ENCODE peak calls at places on chromosomes 13 and 19, in seven cellular contexts. D, F, Q, V, Y, G and T are unnamed samples.

GRCh38 chr13:30371649-30372265 is 50.5 kb upstream of the UBE2L5 start:
- DNase-seq in G (no peak), F (peak), D (peak), Q (no peak), Y (no peak), V (peak), T (peak)

GRCh38 chr19:52522555-52522954 is 4.9 kb upstream of the ZNF808 start:
- DNase-seq in D (no peak), Q (no peak), Y (no peak), V (no peak), F (peak), G (no peak), T (no peak)

GRCh38 chr13:94325660-94326059 is 153.8 kb downstream of the DCT start:
- DNase-seq in Y (no peak), Q (no peak), F (no peak), G (no peak), V (no peak), D (no peak), T (no peak)

GRCh38 chr13:35448465-35448864 is 28.0 kb downstream of the MAB21L1 start:
- DNase-seq in D (no peak), F (no peak), G (no peak), V (no peak), Q (no peak), Y (no peak), T (no peak)

GRCh38 chr19:13718733-13719132 is 45.6 kb upstream of the MRI1 start:
- DNase-seq in D (no peak), F (peak), G (no peak), V (no peak), Y (peak), Q (no peak), T (peak)

GRCh38 chr19:14408641-14409120 is 10.5 kb downstream of the DDX39A start:
- DNase-seq in Y (no peak), Q (no peak), D (no peak), V (no peak), G (no peak), F (no peak), T (no peak)

GRCh38 chr13:77779461-77780272 is 82.2 kb downstream of the SLAIN1 start:
- DNase-seq in G (no peak), F (peak), Y (peak), Q (peak), V (peak), D (peak), T (peak)

GRCh38 chr19:1893791-1894190 is 8.5 kb upstream of the ABHD17A start:
- DNase-seq in Y (no peak), Q (no peak), V (no peak), D (no peak), F (no peak), G (no peak), T (no peak)

GRCh38 chr19:32324631-32325215 is 20.7 kb upstream of the ZNF507 start:
- DNase-seq in V (no peak), Y (no peak), Q (no peak), F (no peak), D (no peak), G (no peak), T (no peak)

GRCh38 chr13:41723136-41723535 is 237.8 kb downstream of the VWA8 start:
- DNase-seq in F (no peak), G (no peak), Y (no peak), Q (no peak), V (no peak), D (no peak), T (no peak)

GRCh38 chr13:111947026-111947810 is 119.7 kb upstream of the SOX1 start:
- DNase-seq in V (peak), Q (no peak), F (no peak), G (no peak), D (no peak), Y (no peak), T (no peak)

GRCh38 chr19:4067396-4068057 is 828 bp upstream of the ZBTB7A start:
- DNase-seq in D (no peak), G (no peak), Q (no peak), F (no peak), Y (no peak), V (no peak), T (no peak)

GRCh38 chr19:18414504-18415176 is 4.6 kb upstream of the SSBP4 start:
- DNase-seq in D (no peak), Y (no peak), V (no peak), Q (no peak), G (no peak), F (no peak), T (no peak)

GRCh38 chr13:93462151-93462550 is 235.5 kb downstream of the GPC6 start:
- DNase-seq in G (no peak), V (no peak), F (no peak), Y (no peak), D (no peak), Q (no peak), T (no peak)

GRCh38 chr13:28636677-28637317 is 22.1 kb upstream of the POMP start:
- DNase-seq in Q (peak), V (peak), G (no peak), F (peak), D (no peak), Y (peak), T (peak)

DNA sequence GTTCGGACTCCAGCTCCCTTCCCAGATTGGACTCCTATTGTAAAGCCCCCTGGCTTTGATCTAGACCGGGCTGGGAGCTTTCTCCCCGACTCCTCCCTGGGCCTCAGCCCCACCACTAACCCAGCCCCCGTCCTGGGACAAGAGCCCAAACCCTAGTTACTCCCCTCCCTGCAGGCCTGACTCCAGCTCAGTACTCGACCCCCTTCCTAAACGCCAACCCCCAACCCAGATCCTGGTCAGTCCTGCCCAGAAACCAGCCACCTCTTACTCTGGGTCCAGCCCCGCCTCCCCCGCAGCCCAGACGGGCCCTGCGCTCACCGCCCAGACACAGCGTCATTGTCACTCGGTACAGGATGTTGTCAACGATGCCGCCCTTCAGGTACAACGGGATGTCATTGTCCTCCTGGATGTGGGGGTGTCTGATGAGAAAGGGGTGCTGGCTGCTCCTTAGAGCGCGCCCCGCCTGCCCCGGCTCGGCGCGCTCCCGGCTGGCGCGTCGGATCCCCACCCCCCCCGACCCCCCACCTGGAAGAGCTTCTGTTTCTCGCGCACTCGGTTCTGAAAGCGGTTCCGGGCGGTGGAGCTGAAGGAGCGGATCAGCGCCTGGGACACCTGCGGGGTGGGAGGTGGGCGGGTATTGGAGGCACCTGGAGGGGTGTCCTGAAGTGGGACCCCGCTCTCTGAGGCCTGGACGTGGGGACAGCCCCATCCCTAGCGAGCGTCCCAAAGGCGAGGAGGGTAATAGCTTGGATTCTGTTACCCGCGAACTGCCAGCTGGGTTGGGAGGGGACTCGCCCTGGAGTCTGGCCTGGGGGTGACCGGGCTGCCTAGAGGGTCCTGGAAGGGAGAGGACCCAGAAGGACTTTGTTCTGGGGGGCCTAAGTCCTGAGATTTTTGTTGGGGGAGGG is 849 bp downstream of the COX7A1 start:
- DNase-seq in V (no peak), D (no peak), Y (peak), Q (no peak), F (no peak), G (peak), T (no peak)
- H3K4me3 ChIP-seq in V (peak), D (no peak), Y (peak), Q (no peak), F (no peak), G (peak), T (peak)

GRCh38 chr13:39600766-39601165 is 2.2 kb downstream of the LHFPL6 start:
- DNase-seq in Y (peak), V (no peak), Q (no peak), G (no peak), F (no peak), D (no peak), T (no peak)

GRCh38 chr13:39601636-39602035 is 1.4 kb downstream of the LHFPL6 start:
- DNase-seq in Y (no peak), Q (no peak), D (no peak), G (no peak), F (no peak), V (no peak), T (no peak)

GRCh38 chr13:39597828-39598227 is 5.2 kb downstream of the LHFPL6 start:
- DNase-seq in G (no peak), Y (peak), F (no peak), Q (no peak), V (no peak), D (no peak), T (no peak)

GRCh38 chr13:39602277-39602613 is 748 bp downstream of the LHFPL6 start:
- DNase-seq in D (no peak), Y (no peak), G (no peak), V (no peak), Q (no peak), F (no peak), T (no peak)

DNA sequence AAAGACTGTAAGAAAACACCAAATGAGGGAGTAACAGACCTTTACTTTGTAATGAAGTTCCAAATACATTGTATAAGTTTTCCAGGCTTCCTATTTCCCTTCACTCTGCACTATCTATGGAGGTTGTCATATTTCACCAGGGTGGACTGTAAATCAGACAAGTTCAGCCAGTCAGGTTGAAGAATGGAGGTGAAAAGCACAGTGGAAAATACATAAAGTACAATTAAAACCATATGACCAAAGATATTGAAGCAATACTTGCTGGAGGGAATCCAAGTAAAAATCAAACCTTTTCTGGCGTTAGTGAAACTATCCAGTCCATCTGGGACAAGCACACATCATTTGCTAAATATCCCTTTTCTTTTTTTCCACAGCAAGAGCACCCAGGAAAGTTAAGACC is 3.2 kb downstream of the LHFPL6 start:
- DNase-seq in G (no peak), Q (no peak), V (no peak), F (no peak), Y (peak), D (no peak), T (peak)
- H3K4me3 ChIP-seq in G (peak), Q (no peak), V (peak), F (no peak), Y (peak), D (no peak), T (no peak)

GRCh38 chr13:24744247-24744646 is 19.7 kb upstream of the RNF17 start:
- DNase-seq in Q (no peak), F (no peak), G (no peak), D (no peak), Y (no peak), V (no peak), T (no peak)

GRCh38 chr13:24746618-24747247 is 17.2 kb upstream of the RNF17 start:
- DNase-seq in V (no peak), D (no peak), Y (no peak), F (peak), Q (no peak), G (no peak), T (no peak)

GRCh38 chr13:24745516-24745860 is 18.5 kb upstream of the RNF17 start:
- DNase-seq in F (no peak), Q (no peak), V (no peak), D (no peak), G (no peak), Y (no peak), T (no peak)

GRCh38 chr13:24745861-24746617 is 17.9 kb upstream of the RNF17 start:
- DNase-seq in V (no peak), Q (no peak), F (no peak), G (no peak), Y (no peak), D (no peak), T (no peak)

GRCh38 chr13:24747248-24748151 is 16.5 kb upstream of the RNF17 start:
- DNase-seq in V (no peak), G (no peak), Y (peak), Q (no peak), F (peak), D (no peak), T (no peak)
- H3K4me3 ChIP-seq in V (peak), G (peak), Y (peak), Q (peak), F (peak), D (peak), T (peak)

DNA sequence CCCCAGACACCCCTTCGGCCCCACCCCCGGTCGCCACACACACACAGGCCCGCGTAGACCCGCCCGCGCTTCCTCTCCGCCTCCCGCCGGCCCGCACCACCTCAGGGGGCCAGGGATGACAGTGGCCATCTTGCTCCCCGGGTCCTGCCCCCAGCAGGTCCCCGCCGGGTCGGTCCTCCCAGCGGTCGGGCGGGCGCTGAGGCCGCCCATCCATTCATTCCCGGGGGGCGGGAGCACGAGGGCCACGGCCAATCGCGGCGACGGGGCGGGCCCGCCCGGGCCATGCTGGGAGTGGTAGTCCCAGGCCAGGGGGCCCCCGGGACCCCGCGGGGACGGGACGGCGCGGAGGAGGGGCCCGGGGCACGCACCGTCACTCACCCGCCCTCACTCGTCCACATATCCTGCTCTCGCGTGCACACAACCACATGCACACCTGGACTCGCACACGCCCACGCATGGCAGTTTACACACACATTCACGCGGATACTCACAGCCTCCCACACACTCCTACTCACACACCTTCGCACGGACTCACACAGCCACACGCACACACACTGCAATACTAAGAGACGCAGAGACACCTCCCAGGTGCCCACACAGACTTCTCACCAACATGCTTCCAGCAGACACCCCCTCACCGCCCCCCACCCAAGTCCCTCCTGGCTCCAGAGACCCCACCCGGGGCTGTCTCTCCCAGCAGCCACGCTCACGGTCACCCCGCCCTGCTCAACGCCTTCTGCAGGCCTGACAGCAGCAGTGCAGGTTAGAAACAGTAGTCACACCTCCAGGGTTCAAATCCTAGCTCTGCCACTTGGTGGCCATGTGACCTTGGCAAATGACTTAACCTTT is at the start of gene DPF1:
- DNase-seq in F (peak), D (no peak), Y (peak), Q (no peak), V (peak), G (no peak), T (no peak)
- H3K4me3 ChIP-seq in F (peak), D (peak), Y (peak), Q (peak), V (peak), G (peak), T (peak)

GRCh38 chr19:57778358-57778757 is 8.9 kb downstream of the ZNF586 start:
- DNase-seq in D (no peak), Q (no peak), Y (no peak), G (no peak), F (no peak), V (no peak), T (no peak)

GRCh38 chr19:57773488-57773887 is 4.0 kb downstream of the ZNF586 start:
- DNase-seq in Y (no peak), F (no peak), V (no peak), G (no peak), D (no peak), Q (no peak), T (no peak)

GRCh38 chr19:57776764-57777296 is 7.4 kb downstream of the ZNF586 start:
- DNase-seq in D (no peak), F (no peak), G (no peak), Q (no peak), V (no peak), Y (no peak), T (no peak)

DNA sequence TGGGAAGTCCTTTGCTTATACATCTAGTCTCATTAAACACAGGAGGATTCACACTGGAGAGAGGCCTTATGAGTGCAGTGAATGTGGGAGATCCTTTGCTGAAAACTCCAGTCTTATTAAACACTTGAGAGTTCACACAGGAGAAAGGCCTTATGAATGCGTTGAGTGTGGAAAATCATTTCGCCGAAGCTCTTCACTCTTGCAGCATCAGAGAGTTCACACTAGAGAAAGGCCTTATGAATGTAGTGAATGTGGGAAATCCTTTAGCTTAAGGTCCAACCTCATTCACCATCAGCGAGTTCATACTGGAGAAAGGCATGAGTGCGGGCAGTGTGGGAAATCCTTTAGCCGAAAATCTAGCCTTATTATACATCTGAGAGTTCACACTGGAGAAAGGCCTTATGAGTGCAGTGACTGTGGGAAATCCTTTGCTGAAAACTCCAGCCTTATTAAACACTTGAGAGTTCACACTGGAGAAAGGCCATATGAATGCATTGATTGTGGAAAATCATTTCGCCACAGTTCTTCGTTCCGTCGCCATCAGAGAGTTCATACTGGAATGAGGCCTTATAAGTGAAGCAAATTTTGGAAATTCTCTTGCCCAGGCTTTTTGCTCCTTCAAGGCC is 9.9 kb downstream of the ZNF586 start:
- DNase-seq in Q (no peak), F (no peak), D (no peak), V (no peak), G (no peak), Y (no peak), T (no peak)
- H3K4me3 ChIP-seq in Q (no peak), F (no peak), D (no peak), V (no peak), G (no peak), Y (no peak), T (no peak)

GRCh38 chr19:57615346-57615745 is 1.3 kb downstream of the ZNF134 start:
- DNase-seq in G (no peak), V (no peak), D (no peak), Q (no peak), Y (no peak), F (no peak), T (no peak)
- H3K4me3 ChIP-seq in G (peak), V (peak), D (no peak), Q (no peak), Y (peak), F (peak), T (peak)

GRCh38 chr13:113106666-113107065 is 1.1 kb downstream of the F7 start:
- DNase-seq in D (no peak), Y (no peak), V (no peak), Q (no peak), G (no peak), F (no peak), T (no peak)

GRCh38 chr13:113109151-113110047 is 3.8 kb downstream of the F7 start:
- DNase-seq in F (no peak), G (no peak), Q (no peak), D (no peak), Y (no peak), V (no peak), T (no peak)

GRCh38 chr13:113112893-113113845 is 7.6 kb downstream of the F7 start:
- DNase-seq in V (no peak), Q (no peak), Y (no peak), F (no peak), D (no peak), G (no peak), T (no peak)

GRCh38 chr13:113110852-113111315 is 5.3 kb downstream of the F7 start:
- DNase-seq in Q (no peak), V (no peak), D (no peak), Y (no peak), F (no peak), G (no peak), T (no peak)

GRCh38 chr13:113110048-113110851 is 4.7 kb downstream of the F7 start:
- DNase-seq in Y (no peak), V (no peak), D (no peak), F (no peak), Q (no peak), G (no peak), T (no peak)
- H3K4me3 ChIP-seq in Y (no peak), V (peak), D (no peak), F (peak), Q (peak), G (peak), T (no peak)

GRCh38 chr13:59747529-59747928 is 416.2 kb downstream of the DIAPH3 start:
- DNase-seq in Y (no peak), Q (no peak), G (no peak), V (no peak), F (no peak), D (no peak), T (no peak)

GRCh38 chr13:59745395-59745788 is 418.3 kb downstream of the DIAPH3 start:
- DNase-seq in V (no peak), Y (peak), Q (peak), G (no peak), F (peak), D (no peak), T (no peak)

GRCh38 chr13:59743195-59743594 is 420.5 kb downstream of the DIAPH3 start:
- DNase-seq in Q (no peak), G (no peak), V (no peak), Y (no peak), F (no peak), D (no peak), T (no peak)

GRCh38 chr13:59744747-59745394 is 418.9 kb downstream of the DIAPH3 start:
- DNase-seq in Y (peak), V (no peak), G (no peak), D (no peak), Q (no peak), F (no peak), T (no peak)

GRCh38 chr13:59746291-59746962 is 417.3 kb downstream of the DIAPH3 start:
- DNase-seq in G (no peak), Y (peak), D (no peak), V (no peak), F (no peak), Q (no peak), T (peak)
- H3K4me3 ChIP-seq in G (no peak), Y (no peak), D (no peak), V (no peak), F (no peak), Q (no peak), T (no peak)